ENCODE peak calls at places on chromosome 18, in nine cellular contexts. I, L, X, E, P, Q, D, V and U are unnamed samples. For H3K36me3, the result is how much of the 10 kb centered on the place peaks cover.

GRCh38 chr18:32910694-32911296 is 138.0 kb upstream of the KLHL14 start:
- DNase-seq in I (no peak), L (no peak), X (no peak), E (no peak), P (no peak), Q (peak), D (no peak), V (no peak), U (no peak)

GRCh38 chr18:37274309-37274987 is 291.1 kb downstream of the CELF4 start:
- DNase-seq in I (no peak), L (no peak), X (no peak), E (no peak), P (no peak), Q (no peak), D (no peak), V (no peak), U (no peak)

GRCh38 chr18:55152801-55153200 is 193.5 kb upstream of the CCDC68 start:
- DNase-seq in I (no peak), L (no peak), X (no peak), E (no peak), P (no peak), Q (no peak), D (no peak), V (no peak), U (no peak)

GRCh38 chr18:8701546-8702118 is 3.7 kb upstream of the MTCL1 start:
- DNase-seq in I (peak), L (no peak), X (no peak), E (no peak), P (no peak), Q (no peak), D (no peak), V (peak), U (no peak)

GRCh38 chr18:6382968-6383367 is 31.7 kb downstream of the L3MBTL4 start:
- DNase-seq in I (no peak), L (no peak), X (no peak), E (no peak), P (no peak), Q (peak), D (no peak), V (no peak), U (no peak)

GRCh38 chr18:48412339-48412929 is 3.3 kb upstream of the ZBTB7C start:
- DNase-seq in I (peak), L (no peak), X (no peak), E (no peak), P (no peak), Q (peak), D (no peak), V (no peak), U (peak)

GRCh38 chr18:57624988-57625387 is 3.4 kb upstream of the NARS1 start:
- DNase-seq in I (no peak), L (no peak), X (no peak), E (no peak), P (no peak), Q (no peak), D (no peak), V (no peak), U (no peak)

GRCh38 chr18:12702221-12703095 is at the start of the genes CEP76 and PSMG2:
- DNase-seq in I (peak), L (peak), X (peak), E (peak), P (peak), Q (peak), D (peak), V (peak), U (peak)

DNA sequence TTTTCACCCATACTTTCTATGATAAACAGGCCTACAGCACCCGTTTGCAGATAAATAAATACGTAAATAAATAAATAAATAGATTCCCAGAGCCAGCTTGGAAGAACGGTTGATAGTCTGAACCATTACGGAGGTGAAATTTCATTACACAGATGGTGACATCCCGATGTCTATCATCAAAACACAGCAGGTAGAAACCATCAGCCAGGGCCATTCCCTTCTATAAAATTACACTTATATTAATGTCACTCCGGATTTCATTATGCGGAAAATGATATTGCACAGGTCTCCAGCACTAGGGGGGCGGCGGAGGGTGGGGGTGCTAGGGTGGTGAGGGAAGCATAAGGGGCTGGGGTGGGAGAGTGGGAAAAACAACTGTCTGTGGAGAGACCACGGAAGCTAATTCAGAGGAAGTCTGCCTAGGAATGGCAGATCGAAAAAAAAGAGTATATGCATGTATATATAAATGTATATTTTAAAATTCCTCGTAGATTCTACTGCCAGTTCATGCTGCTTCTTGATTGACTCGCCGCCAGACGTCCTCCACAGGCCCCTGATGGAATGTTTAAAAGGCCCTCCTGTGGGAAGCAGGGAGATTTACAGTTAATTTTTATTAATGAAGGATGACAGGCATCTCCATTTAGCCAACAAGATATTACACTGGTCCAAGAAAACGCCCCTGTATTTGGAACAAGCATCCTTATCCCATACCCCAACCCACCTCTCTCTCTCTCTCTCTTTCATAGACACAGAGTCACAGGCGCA is 1906.0 kb upstream of the PIK3C3 start:
- DNase-seq in I (no peak), L (no peak), X (no peak), E (no peak), P (no peak), Q (peak), D (no peak), V (no peak), U (no peak)
- H3K27ac ChIP-seq in I (no peak), L (no peak), X (no peak), E (no peak), P (no peak), Q (no peak), D (no peak), V (no peak), U (no peak)

DNA sequence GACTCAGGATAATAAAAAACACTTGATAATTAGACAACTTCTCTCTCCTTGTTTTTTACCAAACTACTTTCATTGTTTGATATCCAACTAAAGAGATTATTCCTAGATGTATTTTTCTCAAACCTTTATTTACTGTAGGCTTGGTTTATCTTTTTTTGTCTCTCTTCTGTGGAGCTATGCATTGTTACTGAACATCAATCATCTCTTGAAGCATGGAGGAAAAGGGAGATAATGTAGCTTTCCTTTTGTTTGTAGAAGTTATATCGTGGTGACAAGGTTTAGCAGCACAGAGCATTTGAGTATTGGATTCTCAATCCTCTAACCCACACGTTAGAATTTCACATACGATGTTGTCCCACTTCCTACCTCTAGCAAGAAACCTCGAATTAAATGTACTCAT is 41.7 kb downstream of the SMCHD1 start:
- DNase-seq in I (no peak), L (no peak), X (no peak), E (no peak), P (no peak), Q (no peak), D (no peak), V (no peak), U (no peak)
- H3K36me3 ChIP-seq in I (under half), L (under half), X (under half), E (half or more), P (half or more), Q (under half), D (under half), V (under half), U (half or more)

GRCh38 chr18:24204904-24205303 is 66.0 kb downstream of the CABYR start:
- DNase-seq in I (no peak), L (no peak), X (no peak), E (no peak), P (no peak), Q (no peak), D (no peak), V (no peak), U (no peak)

GRCh38 chr18:24212939-24213338 is 74.1 kb downstream of the CABYR start:
- DNase-seq in I (peak), L (no peak), X (no peak), E (no peak), P (no peak), Q (no peak), D (no peak), V (no peak), U (no peak)

GRCh38 chr18:24214144-24214543 is 75.3 kb downstream of the CABYR start:
- DNase-seq in I (no peak), L (no peak), X (no peak), E (no peak), P (no peak), Q (no peak), D (no peak), V (no peak), U (no peak)

GRCh38 chr18:24209558-24209957 is 70.7 kb downstream of the CABYR start:
- DNase-seq in I (no peak), L (no peak), X (no peak), E (no peak), P (no peak), Q (no peak), D (no peak), V (no peak), U (no peak)

GRCh38 chr18:24208270-24209035 is 69.6 kb downstream of the CABYR start:
- DNase-seq in I (no peak), L (no peak), X (no peak), E (no peak), P (no peak), Q (peak), D (no peak), V (no peak), U (no peak)
- H3K27ac ChIP-seq in I (no peak), L (no peak), X (no peak), E (no peak), P (no peak), Q (peak), D (no peak), V (no peak), U (no peak)

GRCh38 chr18:63306819-63307554 is 12.6 kb downstream of the BCL2 start:
- DNase-seq in I (no peak), L (no peak), X (no peak), E (no peak), P (no peak), Q (no peak), D (no peak), V (no peak), U (no peak)

GRCh38 chr18:63306249-63306648 is 13.3 kb downstream of the BCL2 start:
- DNase-seq in I (no peak), L (no peak), X (no peak), E (no peak), P (no peak), Q (no peak), D (no peak), V (no peak), U (no peak)

GRCh38 chr18:63309422-63309821 is 10.1 kb downstream of the BCL2 start:
- DNase-seq in I (no peak), L (no peak), X (no peak), E (no peak), P (no peak), Q (no peak), D (no peak), V (no peak), U (peak)

GRCh38 chr18:63311481-63312409 is 7.8 kb downstream of the BCL2 start:
- DNase-seq in I (no peak), L (no peak), X (no peak), E (no peak), P (no peak), Q (no peak), D (no peak), V (no peak), U (no peak)

DNA sequence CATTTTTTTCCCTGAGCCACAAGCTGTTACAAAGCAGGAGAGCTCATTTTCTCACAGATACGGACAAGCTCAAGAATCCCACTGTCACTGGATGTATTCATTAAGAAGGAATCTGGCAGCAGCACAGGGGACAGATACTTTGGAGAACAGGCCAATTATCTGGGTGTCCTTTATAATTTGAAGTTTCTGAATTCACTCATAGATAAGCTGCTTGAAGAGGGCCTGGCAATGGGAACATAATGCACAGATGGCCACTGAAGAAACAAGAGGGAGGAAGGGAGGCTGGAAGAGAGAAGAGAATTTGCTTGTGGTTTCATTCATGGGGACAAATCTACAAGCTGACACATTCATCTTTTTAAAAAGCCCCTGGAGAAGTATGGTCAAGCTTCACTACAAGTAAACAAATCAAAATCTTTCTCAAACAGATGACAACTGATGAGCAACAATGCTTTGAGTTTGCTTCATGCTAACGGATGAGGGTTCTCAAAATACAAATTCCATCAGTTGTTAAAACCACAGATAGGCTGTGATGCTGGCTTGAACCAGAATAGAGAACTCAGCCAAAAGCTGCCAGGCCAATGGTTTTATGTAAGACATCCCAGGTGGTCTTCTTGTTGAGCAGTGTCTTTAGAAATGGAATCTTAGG is 11.9 kb downstream of the BCL2 start:
- DNase-seq in I (no peak), L (no peak), X (no peak), E (no peak), P (no peak), Q (no peak), D (no peak), V (no peak), U (no peak)
- H3K36me3 ChIP-seq in I (under half), L (under half), X (under half), E (under half), P (under half), Q (under half), D (under half), V (under half), U (under half)

DNA sequence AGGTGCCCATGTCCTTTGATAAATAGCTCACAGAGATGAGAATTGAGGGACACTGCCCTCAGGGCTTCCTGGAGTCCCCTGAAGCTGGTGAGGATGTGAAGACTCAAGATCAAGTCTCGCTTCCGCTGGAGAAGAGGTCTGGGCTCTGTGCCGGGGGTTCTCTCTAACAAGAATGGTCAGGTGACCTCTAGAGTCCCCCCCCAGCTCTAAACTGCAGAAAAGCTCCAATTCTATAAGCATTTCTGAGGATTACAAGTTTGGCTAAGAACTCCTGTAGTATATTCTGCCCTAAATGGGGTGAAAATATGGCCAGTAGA is 32.4 kb downstream of the LPIN2 start:
- DNase-seq in I (no peak), L (no peak), X (no peak), E (no peak), P (no peak), Q (no peak), D (no peak), V (no peak), U (peak)
- H3K27ac ChIP-seq in I (peak), L (no peak), X (peak), E (peak), P (no peak), Q (no peak), D (peak), V (peak), U (peak)

GRCh38 chr18:45926691-45927090 is 40.4 kb downstream of the EPG5 start:
- DNase-seq in I (no peak), L (no peak), X (no peak), E (no peak), P (no peak), Q (no peak), D (no peak), V (no peak), U (no peak)
- H3K36me3 ChIP-seq in I (under half), L (under half), X (half or more), E (half or more), P (half or more), Q (under half), D (under half), V (under half), U (half or more)

GRCh38 chr18:10023853-10024638 is 110.2 kb downstream of the VAPA start:
- DNase-seq in I (no peak), L (peak), X (no peak), E (no peak), P (no peak), Q (no peak), D (no peak), V (no peak), U (no peak)

GRCh38 chr18:10022365-10022764 is 108.5 kb downstream of the VAPA start:
- DNase-seq in I (no peak), L (no peak), X (no peak), E (no peak), P (no peak), Q (no peak), D (no peak), V (no peak), U (no peak)

GRCh38 chr18:10027031-10027430 is 113.2 kb downstream of the VAPA start:
- DNase-seq in I (no peak), L (no peak), X (no peak), E (no peak), P (no peak), Q (no peak), D (no peak), V (no peak), U (no peak)

GRCh38 chr18:10027461-10027860 is 113.6 kb downstream of the VAPA start:
- DNase-seq in I (no peak), L (no peak), X (no peak), E (no peak), P (no peak), Q (no peak), D (no peak), V (no peak), U (no peak)

DNA sequence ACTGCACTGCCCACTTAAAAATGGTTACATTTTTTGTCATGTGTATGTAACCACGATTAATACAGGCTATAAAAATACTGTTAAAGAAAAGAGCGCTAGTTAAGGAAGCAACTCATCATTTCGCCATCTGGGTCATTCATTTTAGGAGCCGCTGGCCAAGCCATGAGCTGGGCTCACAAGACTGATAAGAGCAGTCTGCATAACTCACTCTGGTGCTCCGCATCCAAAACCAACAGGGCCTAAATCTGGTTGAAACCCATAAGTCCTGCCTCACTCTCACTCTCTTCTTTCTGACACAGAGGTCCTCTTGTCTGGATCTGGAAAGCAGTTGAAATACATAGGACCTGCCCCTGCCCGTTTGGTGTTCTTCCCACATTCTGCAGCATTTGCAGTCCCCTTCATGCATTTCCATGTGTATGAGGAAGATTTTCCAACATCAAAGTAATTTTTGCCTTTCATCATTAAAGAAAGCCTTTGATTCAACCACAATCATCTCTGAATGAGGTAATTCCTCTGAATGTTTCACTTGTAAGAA is 112.0 kb downstream of the VAPA start:
- DNase-seq in I (no peak), L (no peak), X (no peak), E (no peak), P (no peak), Q (no peak), D (no peak), V (no peak), U (no peak)
- H3K27ac ChIP-seq in I (no peak), L (no peak), X (no peak), E (no peak), P (no peak), Q (no peak), D (no peak), V (no peak), U (no peak)

DNA sequence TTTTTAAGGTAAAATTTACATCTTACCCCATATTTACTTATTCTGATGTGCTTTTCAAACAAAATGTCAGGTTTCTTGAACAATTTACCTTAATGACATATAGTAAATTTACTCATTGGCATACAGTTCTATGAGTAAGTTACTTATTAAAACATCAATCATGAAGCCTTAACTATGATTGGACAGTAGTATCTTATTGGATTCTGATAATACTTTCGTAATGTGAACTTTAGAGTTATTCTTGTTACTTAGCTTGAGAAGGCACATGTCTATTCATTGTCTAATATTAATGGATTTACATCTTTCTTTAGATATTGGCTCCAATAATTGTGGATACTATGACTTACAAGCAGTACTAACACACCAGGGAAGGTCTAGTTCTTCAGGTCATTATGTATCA is 51.7 kb downstream of the USP14 start:
- DNase-seq in I (no peak), L (no peak), X (no peak), E (no peak), P (no peak), Q (no peak), D (no peak), V (no peak), U (no peak)
- H3K36me3 ChIP-seq in I (under half), L (under half), X (under half), E (half or more), P (half or more), Q (under half), D (under half), V (under half), U (under half)

DNA sequence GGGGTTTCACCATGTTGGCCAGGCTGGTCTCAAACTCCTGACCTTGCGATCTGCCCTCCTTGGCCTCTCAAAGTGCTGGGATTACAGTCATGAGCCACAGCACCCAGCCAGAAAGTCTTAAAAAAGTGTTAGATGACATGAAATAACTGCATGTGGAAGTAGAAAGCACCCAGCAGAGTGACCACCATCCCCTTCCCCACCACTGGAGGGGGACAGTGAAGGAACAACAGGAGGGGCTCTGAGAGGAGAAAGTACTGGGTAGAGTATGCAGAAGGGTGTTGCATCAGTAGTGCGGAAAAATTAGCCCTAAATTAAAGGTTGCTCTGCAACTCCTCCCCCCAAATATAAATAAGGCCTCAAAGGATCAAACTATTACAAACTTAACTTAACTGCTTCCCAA is 230.5 kb downstream of the ZNF521 start:
- DNase-seq in I (no peak), L (no peak), X (no peak), E (no peak), P (no peak), Q (peak), D (no peak), V (no peak), U (no peak)
- H3K27ac ChIP-seq in I (no peak), L (no peak), X (no peak), E (no peak), P (no peak), Q (no peak), D (no peak), V (no peak), U (no peak)

GRCh38 chr18:74510770-74511095 is 14.6 kb downstream of the CNDP2 start:
- DNase-seq in I (no peak), L (no peak), X (peak), E (no peak), P (no peak), Q (no peak), D (no peak), V (no peak), U (no peak)
- H3K36me3 ChIP-seq in I (under half), L (under half), X (half or more), E (half or more), P (half or more), Q (under half), D (under half), V (under half), U (under half)